ENCODE peak calls at places on chromosomes 13 and 19, in nine cellular contexts. One of them, this sample, is unnamed.

GRCh38 chr19:10237702-10238101 is 6.6 kb upstream of the S1PR2 start:
- DNase-seq in NCI-H1436: no peak
- DNase-seq in activated naive CD8-positive, alpha-beta T cell treated with anti-CD3 and anti-CD28 coated beads, Interleukin-2, amount 50 U/mL, for 24 hours: no peak
- DNase-seq in H4: no peak
- DNase-seq in GM06990: no peak
- DNase-seq in tibial artery: no peak
- DNase-seq in neuronal stem cell: no peak
- DNase-seq in GDM1: no peak
- DNase-seq in stimulated activated CD8-positive, alpha-beta memory T cell treated with anti-CD3 and anti-CD28 coated beads, Interleukin-4, amount 100 ng/mL, for 1 hour: no peak
- DNase-seq in this sample: no peak

GRCh38 chr13:110305949-110306339 is 1.0 kb downstream of the COL4A1 start:
- DNase-seq in NCI-H1436: no peak
- DNase-seq in activated naive CD8-positive, alpha-beta T cell treated with anti-CD3 and anti-CD28 coated beads, Interleukin-2, amount 50 U/mL, for 24 hours: no peak
- DNase-seq in H4: no peak
- DNase-seq in GM06990: no peak
- DNase-seq in tibial artery: peak; percentile 60
- DNase-seq in neuronal stem cell: no peak
- DNase-seq in GDM1: no peak
- DNase-seq in stimulated activated CD8-positive, alpha-beta memory T cell treated with anti-CD3 and anti-CD28 coated beads, Interleukin-4, amount 100 ng/mL, for 1 hour: no peak
- DNase-seq in this sample: no peak

GRCh38 chr13:37681295-37682032 is 82.9 kb upstream of the POSTN start:
- DNase-seq in NCI-H1436: no peak
- DNase-seq in activated naive CD8-positive, alpha-beta T cell treated with anti-CD3 and anti-CD28 coated beads, Interleukin-2, amount 50 U/mL, for 24 hours: no peak
- DNase-seq in H4: peak; percentile 45
- DNase-seq in GM06990: no peak
- DNase-seq in tibial artery: no peak
- DNase-seq in neuronal stem cell: no peak
- DNase-seq in GDM1: no peak
- DNase-seq in stimulated activated CD8-positive, alpha-beta memory T cell treated with anti-CD3 and anti-CD28 coated beads, Interleukin-4, amount 100 ng/mL, for 1 hour: no peak
- DNase-seq in this sample: peak; percentile 87

GRCh38 chr19:44847144-44848035 is 1.3 kb downstream of the NECTIN2 start:
- DNase-seq in NCI-H1436: no peak
- DNase-seq in activated naive CD8-positive, alpha-beta T cell treated with anti-CD3 and anti-CD28 coated beads, Interleukin-2, amount 50 U/mL, for 24 hours: no peak
- DNase-seq in H4: no peak
- DNase-seq in GM06990: no peak
- DNase-seq in tibial artery: peak; percentile 89
- DNase-seq in neuronal stem cell: peak; percentile 43
- DNase-seq in GDM1: no peak
- DNase-seq in stimulated activated CD8-positive, alpha-beta memory T cell treated with anti-CD3 and anti-CD28 coated beads, Interleukin-4, amount 100 ng/mL, for 1 hour: no peak
- DNase-seq in this sample: peak; percentile 60

GRCh38 chr13:78709028-78709427 is 50.1 kb upstream of the OBI1 start:
- DNase-seq in NCI-H1436: no peak
- DNase-seq in activated naive CD8-positive, alpha-beta T cell treated with anti-CD3 and anti-CD28 coated beads, Interleukin-2, amount 50 U/mL, for 24 hours: no peak
- DNase-seq in H4: no peak
- DNase-seq in GM06990: no peak
- DNase-seq in tibial artery: no peak
- DNase-seq in neuronal stem cell: no peak
- DNase-seq in GDM1: no peak
- DNase-seq in stimulated activated CD8-positive, alpha-beta memory T cell treated with anti-CD3 and anti-CD28 coated beads, Interleukin-4, amount 100 ng/mL, for 1 hour: no peak
- DNase-seq in this sample: no peak

GRCh38 chr19:47492571-47493377 is 8.8 kb upstream of the KPTN start:
- DNase-seq in NCI-H1436: no peak
- DNase-seq in activated naive CD8-positive, alpha-beta T cell treated with anti-CD3 and anti-CD28 coated beads, Interleukin-2, amount 50 U/mL, for 24 hours: no peak
- DNase-seq in H4: no peak
- DNase-seq in GM06990: no peak
- DNase-seq in tibial artery: no peak
- DNase-seq in neuronal stem cell: no peak
- DNase-seq in GDM1: no peak
- DNase-seq in stimulated activated CD8-positive, alpha-beta memory T cell treated with anti-CD3 and anti-CD28 coated beads, Interleukin-4, amount 100 ng/mL, for 1 hour: no peak
- DNase-seq in this sample: no peak

GRCh38 chr13:38980628-38981078 is 10.0 kb downstream of the STOML3 start:
- DNase-seq in NCI-H1436: no peak
- DNase-seq in activated naive CD8-positive, alpha-beta T cell treated with anti-CD3 and anti-CD28 coated beads, Interleukin-2, amount 50 U/mL, for 24 hours: no peak
- DNase-seq in H4: no peak
- DNase-seq in GM06990: no peak
- DNase-seq in tibial artery: no peak
- DNase-seq in neuronal stem cell: peak; percentile 12
- DNase-seq in GDM1: no peak
- DNase-seq in stimulated activated CD8-positive, alpha-beta memory T cell treated with anti-CD3 and anti-CD28 coated beads, Interleukin-4, amount 100 ng/mL, for 1 hour: no peak
- DNase-seq in this sample: no peak

GRCh38 chr13:23657056-23657455 is 86.8 kb downstream of the TNFRSF19 start:
- DNase-seq in NCI-H1436: no peak
- DNase-seq in activated naive CD8-positive, alpha-beta T cell treated with anti-CD3 and anti-CD28 coated beads, Interleukin-2, amount 50 U/mL, for 24 hours: no peak
- DNase-seq in H4: no peak
- DNase-seq in GM06990: no peak
- DNase-seq in tibial artery: no peak
- DNase-seq in neuronal stem cell: no peak
- DNase-seq in GDM1: no peak
- DNase-seq in stimulated activated CD8-positive, alpha-beta memory T cell treated with anti-CD3 and anti-CD28 coated beads, Interleukin-4, amount 100 ng/mL, for 1 hour: no peak
- DNase-seq in this sample: no peak

GRCh38 chr13:110426745-110427144 is 119.7 kb downstream of the COL4A2 start:
- DNase-seq in NCI-H1436: no peak
- DNase-seq in activated naive CD8-positive, alpha-beta T cell treated with anti-CD3 and anti-CD28 coated beads, Interleukin-2, amount 50 U/mL, for 24 hours: no peak
- DNase-seq in H4: no peak
- DNase-seq in GM06990: no peak
- DNase-seq in tibial artery: peak; percentile 72
- DNase-seq in neuronal stem cell: no peak
- DNase-seq in GDM1: no peak
- DNase-seq in stimulated activated CD8-positive, alpha-beta memory T cell treated with anti-CD3 and anti-CD28 coated beads, Interleukin-4, amount 100 ng/mL, for 1 hour: no peak
- DNase-seq in this sample: no peak

GRCh38 chr13:99339736-99340392 is 32.7 kb upstream of the GPR183 start:
- DNase-seq in NCI-H1436: no peak
- DNase-seq in activated naive CD8-positive, alpha-beta T cell treated with anti-CD3 and anti-CD28 coated beads, Interleukin-2, amount 50 U/mL, for 24 hours: no peak
- DNase-seq in H4: no peak
- DNase-seq in GM06990: no peak
- DNase-seq in tibial artery: no peak
- DNase-seq in neuronal stem cell: no peak
- DNase-seq in GDM1: no peak
- DNase-seq in stimulated activated CD8-positive, alpha-beta memory T cell treated with anti-CD3 and anti-CD28 coated beads, Interleukin-4, amount 100 ng/mL, for 1 hour: no peak
- DNase-seq in this sample: no peak

GRCh38 chr13:30339721-30340366 is 32.5 kb upstream of the KATNAL1 start:
- DNase-seq in NCI-H1436: no peak
- DNase-seq in activated naive CD8-positive, alpha-beta T cell treated with anti-CD3 and anti-CD28 coated beads, Interleukin-2, amount 50 U/mL, for 24 hours: no peak
- DNase-seq in H4: no peak
- DNase-seq in GM06990: no peak
- DNase-seq in tibial artery: no peak
- DNase-seq in neuronal stem cell: no peak
- DNase-seq in GDM1: no peak
- DNase-seq in stimulated activated CD8-positive, alpha-beta memory T cell treated with anti-CD3 and anti-CD28 coated beads, Interleukin-4, amount 100 ng/mL, for 1 hour: no peak
- DNase-seq in this sample: no peak

GRCh38 chr13:31101511-31102170 is 60.1 kb downstream of the HSPH1 start:
- DNase-seq in NCI-H1436: no peak
- DNase-seq in activated naive CD8-positive, alpha-beta T cell treated with anti-CD3 and anti-CD28 coated beads, Interleukin-2, amount 50 U/mL, for 24 hours: no peak
- DNase-seq in H4: no peak
- DNase-seq in GM06990: no peak
- DNase-seq in tibial artery: no peak
- DNase-seq in neuronal stem cell: no peak
- DNase-seq in GDM1: no peak
- DNase-seq in stimulated activated CD8-positive, alpha-beta memory T cell treated with anti-CD3 and anti-CD28 coated beads, Interleukin-4, amount 100 ng/mL, for 1 hour: no peak
- DNase-seq in this sample: no peak

GRCh38 chr19:1907563-1908363 is 2.6 kb downstream of the ADAT3 start:
- DNase-seq in NCI-H1436: no peak
- DNase-seq in activated naive CD8-positive, alpha-beta T cell treated with anti-CD3 and anti-CD28 coated beads, Interleukin-2, amount 50 U/mL, for 24 hours: no peak
- DNase-seq in H4: no peak
- DNase-seq in GM06990: no peak
- DNase-seq in tibial artery: no peak
- DNase-seq in neuronal stem cell: no peak
- DNase-seq in GDM1: no peak
- DNase-seq in stimulated activated CD8-positive, alpha-beta memory T cell treated with anti-CD3 and anti-CD28 coated beads, Interleukin-4, amount 100 ng/mL, for 1 hour: no peak
- DNase-seq in this sample: no peak

GRCh38 chr13:113616991-113617749 is 32.6 kb downstream of the TFDP1 start:
- DNase-seq in NCI-H1436: no peak
- DNase-seq in activated naive CD8-positive, alpha-beta T cell treated with anti-CD3 and anti-CD28 coated beads, Interleukin-2, amount 50 U/mL, for 24 hours: no peak
- DNase-seq in H4: no peak
- DNase-seq in GM06990: no peak
- DNase-seq in tibial artery: no peak
- DNase-seq in neuronal stem cell: peak; percentile 62
- DNase-seq in GDM1: no peak
- DNase-seq in stimulated activated CD8-positive, alpha-beta memory T cell treated with anti-CD3 and anti-CD28 coated beads, Interleukin-4, amount 100 ng/mL, for 1 hour: no peak
- DNase-seq in this sample: peak; percentile 52

GRCh38 chr19:4567584-4568071 is 8.1 kb upstream of the SEMA6B start:
- DNase-seq in NCI-H1436: no peak
- DNase-seq in activated naive CD8-positive, alpha-beta T cell treated with anti-CD3 and anti-CD28 coated beads, Interleukin-2, amount 50 U/mL, for 24 hours: peak; percentile 76
- DNase-seq in H4: no peak
- DNase-seq in GM06990: no peak
- DNase-seq in tibial artery: no peak
- DNase-seq in neuronal stem cell: peak; percentile 60
- DNase-seq in GDM1: peak; percentile 46
- DNase-seq in stimulated activated CD8-positive, alpha-beta memory T cell treated with anti-CD3 and anti-CD28 coated beads, Interleukin-4, amount 100 ng/mL, for 1 hour: peak; percentile 19
- DNase-seq in this sample: peak; percentile 52

GRCh38 chr19:42872608-42873007 is 6.9 kb downstream of the PSG1 start:
- DNase-seq in NCI-H1436: no peak
- DNase-seq in activated naive CD8-positive, alpha-beta T cell treated with anti-CD3 and anti-CD28 coated beads, Interleukin-2, amount 50 U/mL, for 24 hours: no peak
- DNase-seq in H4: no peak
- DNase-seq in GM06990: no peak
- DNase-seq in tibial artery: no peak
- DNase-seq in neuronal stem cell: no peak
- DNase-seq in GDM1: no peak
- DNase-seq in stimulated activated CD8-positive, alpha-beta memory T cell treated with anti-CD3 and anti-CD28 coated beads, Interleukin-4, amount 100 ng/mL, for 1 hour: no peak
- DNase-seq in this sample: no peak

GRCh38 chr13:79508224-79508961 is 27.4 kb downstream of the NDFIP2 start:
- DNase-seq in NCI-H1436: no peak
- DNase-seq in activated naive CD8-positive, alpha-beta T cell treated with anti-CD3 and anti-CD28 coated beads, Interleukin-2, amount 50 U/mL, for 24 hours: no peak
- DNase-seq in H4: no peak
- DNase-seq in GM06990: no peak
- DNase-seq in tibial artery: no peak
- DNase-seq in neuronal stem cell: no peak
- DNase-seq in GDM1: no peak
- DNase-seq in stimulated activated CD8-positive, alpha-beta memory T cell treated with anti-CD3 and anti-CD28 coated beads, Interleukin-4, amount 100 ng/mL, for 1 hour: no peak
- DNase-seq in this sample: no peak

GRCh38 chr13:98503175-98504028 is 73.5 kb downstream of the STK24 start:
- DNase-seq in NCI-H1436: no peak
- DNase-seq in activated naive CD8-positive, alpha-beta T cell treated with anti-CD3 and anti-CD28 coated beads, Interleukin-2, amount 50 U/mL, for 24 hours: no peak
- DNase-seq in H4: no peak
- DNase-seq in GM06990: no peak
- DNase-seq in tibial artery: peak; percentile 81
- DNase-seq in neuronal stem cell: no peak
- DNase-seq in GDM1: no peak
- DNase-seq in stimulated activated CD8-positive, alpha-beta memory T cell treated with anti-CD3 and anti-CD28 coated beads, Interleukin-4, amount 100 ng/mL, for 1 hour: no peak
- DNase-seq in this sample: no peak

GRCh38 chr19:54432144-54432738 is 16.8 kb upstream of the LENG8 start:
- DNase-seq in NCI-H1436: no peak
- DNase-seq in activated naive CD8-positive, alpha-beta T cell treated with anti-CD3 and anti-CD28 coated beads, Interleukin-2, amount 50 U/mL, for 24 hours: no peak
- DNase-seq in H4: no peak
- DNase-seq in GM06990: no peak
- DNase-seq in tibial artery: no peak
- DNase-seq in neuronal stem cell: no peak
- DNase-seq in GDM1: no peak
- DNase-seq in stimulated activated CD8-positive, alpha-beta memory T cell treated with anti-CD3 and anti-CD28 coated beads, Interleukin-4, amount 100 ng/mL, for 1 hour: no peak
- DNase-seq in this sample: no peak

GRCh38 chr19:13060233-13060963 is 42.3 kb downstream of the LYL1 start:
- DNase-seq in NCI-H1436: no peak
- DNase-seq in activated naive CD8-positive, alpha-beta T cell treated with anti-CD3 and anti-CD28 coated beads, Interleukin-2, amount 50 U/mL, for 24 hours: no peak
- DNase-seq in H4: peak; percentile 37
- DNase-seq in GM06990: no peak
- DNase-seq in tibial artery: peak; percentile 90
- DNase-seq in neuronal stem cell: no peak
- DNase-seq in GDM1: no peak
- DNase-seq in stimulated activated CD8-positive, alpha-beta memory T cell treated with anti-CD3 and anti-CD28 coated beads, Interleukin-4, amount 100 ng/mL, for 1 hour: no peak
- DNase-seq in this sample: no peak

GRCh38 chr19:3263866-3264265 is 39.4 kb downstream of the CELF5 start:
- DNase-seq in NCI-H1436: no peak
- DNase-seq in activated naive CD8-positive, alpha-beta T cell treated with anti-CD3 and anti-CD28 coated beads, Interleukin-2, amount 50 U/mL, for 24 hours: no peak
- DNase-seq in H4: no peak
- DNase-seq in GM06990: no peak
- DNase-seq in tibial artery: no peak
- DNase-seq in neuronal stem cell: no peak
- DNase-seq in GDM1: no peak
- DNase-seq in stimulated activated CD8-positive, alpha-beta memory T cell treated with anti-CD3 and anti-CD28 coated beads, Interleukin-4, amount 100 ng/mL, for 1 hour: no peak
- DNase-seq in this sample: no peak

GRCh38 chr13:94251801-94252200 is 227.7 kb downstream of the DCT start:
- DNase-seq in NCI-H1436: no peak
- DNase-seq in activated naive CD8-positive, alpha-beta T cell treated with anti-CD3 and anti-CD28 coated beads, Interleukin-2, amount 50 U/mL, for 24 hours: no peak
- DNase-seq in H4: no peak
- DNase-seq in GM06990: no peak
- DNase-seq in tibial artery: no peak
- DNase-seq in neuronal stem cell: no peak
- DNase-seq in GDM1: no peak
- DNase-seq in stimulated activated CD8-positive, alpha-beta memory T cell treated with anti-CD3 and anti-CD28 coated beads, Interleukin-4, amount 100 ng/mL, for 1 hour: no peak
- DNase-seq in this sample: peak; percentile 11

GRCh38 chr13:50923272-50923671 is 13.7 kb downstream of the RNASEH2B start:
- DNase-seq in NCI-H1436: no peak
- DNase-seq in activated naive CD8-positive, alpha-beta T cell treated with anti-CD3 and anti-CD28 coated beads, Interleukin-2, amount 50 U/mL, for 24 hours: no peak
- DNase-seq in H4: no peak
- DNase-seq in GM06990: no peak
- DNase-seq in tibial artery: no peak
- DNase-seq in neuronal stem cell: no peak
- DNase-seq in GDM1: no peak
- DNase-seq in stimulated activated CD8-positive, alpha-beta memory T cell treated with anti-CD3 and anti-CD28 coated beads, Interleukin-4, amount 100 ng/mL, for 1 hour: no peak
- DNase-seq in this sample: no peak

GRCh38 chr19:13164370-13165090 is 14.3 kb downstream of the IER2 start:
- DNase-seq in NCI-H1436: peak; percentile 90
- DNase-seq in activated naive CD8-positive, alpha-beta T cell treated with anti-CD3 and anti-CD28 coated beads, Interleukin-2, amount 50 U/mL, for 24 hours: peak; percentile 53
- DNase-seq in H4: peak; percentile 91
- DNase-seq in GM06990: peak; percentile 53
- DNase-seq in tibial artery: peak; percentile 72
- DNase-seq in neuronal stem cell: peak; percentile 80
- DNase-seq in GDM1: peak; percentile 89
- DNase-seq in stimulated activated CD8-positive, alpha-beta memory T cell treated with anti-CD3 and anti-CD28 coated beads, Interleukin-4, amount 100 ng/mL, for 1 hour: no peak
- DNase-seq in this sample: no peak

GRCh38 chr19:38975214-38975860 is at the start of gene FBXO17:
- DNase-seq in NCI-H1436: no peak
- DNase-seq in activated naive CD8-positive, alpha-beta T cell treated with anti-CD3 and anti-CD28 coated beads, Interleukin-2, amount 50 U/mL, for 24 hours: no peak
- DNase-seq in H4: peak; percentile 63
- DNase-seq in GM06990: peak; percentile 65
- DNase-seq in tibial artery: peak; percentile 81
- DNase-seq in neuronal stem cell: peak; percentile 50
- DNase-seq in GDM1: no peak
- DNase-seq in stimulated activated CD8-positive, alpha-beta memory T cell treated with anti-CD3 and anti-CD28 coated beads, Interleukin-4, amount 100 ng/mL, for 1 hour: no peak
- DNase-seq in this sample: peak; percentile 40

GRCh38 chr13:25692156-25692555 is 320.4 kb downstream of the ATP8A2 start:
- DNase-seq in NCI-H1436: no peak
- DNase-seq in activated naive CD8-positive, alpha-beta T cell treated with anti-CD3 and anti-CD28 coated beads, Interleukin-2, amount 50 U/mL, for 24 hours: no peak
- DNase-seq in H4: no peak
- DNase-seq in GM06990: no peak
- DNase-seq in tibial artery: no peak
- DNase-seq in neuronal stem cell: peak; percentile 11
- DNase-seq in GDM1: no peak
- DNase-seq in stimulated activated CD8-positive, alpha-beta memory T cell treated with anti-CD3 and anti-CD28 coated beads, Interleukin-4, amount 100 ng/mL, for 1 hour: no peak
- DNase-seq in this sample: no peak

GRCh38 chr13:78764665-78765064 is 105.7 kb upstream of the OBI1 start:
- DNase-seq in NCI-H1436: no peak
- DNase-seq in activated naive CD8-positive, alpha-beta T cell treated with anti-CD3 and anti-CD28 coated beads, Interleukin-2, amount 50 U/mL, for 24 hours: no peak
- DNase-seq in H4: no peak
- DNase-seq in GM06990: no peak
- DNase-seq in tibial artery: no peak
- DNase-seq in neuronal stem cell: no peak
- DNase-seq in GDM1: no peak
- DNase-seq in stimulated activated CD8-positive, alpha-beta memory T cell treated with anti-CD3 and anti-CD28 coated beads, Interleukin-4, amount 100 ng/mL, for 1 hour: no peak
- DNase-seq in this sample: no peak

GRCh38 chr19:39470724-39471339 is 9.8 kb upstream of the TIMM50 start:
- DNase-seq in NCI-H1436: no peak
- DNase-seq in activated naive CD8-positive, alpha-beta T cell treated with anti-CD3 and anti-CD28 coated beads, Interleukin-2, amount 50 U/mL, for 24 hours: no peak
- DNase-seq in H4: no peak
- DNase-seq in GM06990: no peak
- DNase-seq in tibial artery: no peak
- DNase-seq in neuronal stem cell: no peak
- DNase-seq in GDM1: no peak
- DNase-seq in stimulated activated CD8-positive, alpha-beta memory T cell treated with anti-CD3 and anti-CD28 coated beads, Interleukin-4, amount 100 ng/mL, for 1 hour: no peak
- DNase-seq in this sample: peak; percentile 11

GRCh38 chr13:106612688-106613087 is 44.8 kb upstream of the ARGLU1 start:
- DNase-seq in NCI-H1436: no peak
- DNase-seq in activated naive CD8-positive, alpha-beta T cell treated with anti-CD3 and anti-CD28 coated beads, Interleukin-2, amount 50 U/mL, for 24 hours: no peak
- DNase-seq in H4: no peak
- DNase-seq in GM06990: no peak
- DNase-seq in tibial artery: no peak
- DNase-seq in neuronal stem cell: no peak
- DNase-seq in GDM1: no peak
- DNase-seq in stimulated activated CD8-positive, alpha-beta memory T cell treated with anti-CD3 and anti-CD28 coated beads, Interleukin-4, amount 100 ng/mL, for 1 hour: no peak
- DNase-seq in this sample: peak; percentile 43

GRCh38 chr19:58582985-58583384 is 9.8 kb upstream of the MZF1 start:
- DNase-seq in NCI-H1436: no peak
- DNase-seq in activated naive CD8-positive, alpha-beta T cell treated with anti-CD3 and anti-CD28 coated beads, Interleukin-2, amount 50 U/mL, for 24 hours: no peak
- DNase-seq in H4: peak; percentile 1
- DNase-seq in GM06990: no peak
- DNase-seq in tibial artery: no peak
- DNase-seq in neuronal stem cell: no peak
- DNase-seq in GDM1: no peak
- DNase-seq in stimulated activated CD8-positive, alpha-beta memory T cell treated with anti-CD3 and anti-CD28 coated beads, Interleukin-4, amount 100 ng/mL, for 1 hour: no peak
- DNase-seq in this sample: no peak

GRCh38 chr19:17121736-17122293 is 46.2 kb downstream of the MYO9B start:
- DNase-seq in NCI-H1436: no peak
- DNase-seq in activated naive CD8-positive, alpha-beta T cell treated with anti-CD3 and anti-CD28 coated beads, Interleukin-2, amount 50 U/mL, for 24 hours: no peak
- DNase-seq in H4: no peak
- DNase-seq in GM06990: peak; percentile 39
- DNase-seq in tibial artery: peak; percentile 85
- DNase-seq in neuronal stem cell: no peak
- DNase-seq in GDM1: no peak
- DNase-seq in stimulated activated CD8-positive, alpha-beta memory T cell treated with anti-CD3 and anti-CD28 coated beads, Interleukin-4, amount 100 ng/mL, for 1 hour: no peak
- DNase-seq in this sample: peak; percentile 45